ENCODE peak calls at places on chromosomes 2 and 18, in five cellular contexts. G is HFFc6, J is NB4, F is HFF-Myc, E is GM12865. Q is an unnamed sample.

GRCh38 chr2:196181484-196181883 is 10.1 kb upstream of the STK17B start:
- DNase-seq in G (no peak), J (no peak), F (no peak), E (no peak), Q (no peak)

GRCh38 chr2:201441409-201441808 is 9.8 kb downstream of the TRAK2 start:
- DNase-seq in G (no peak), J (no peak), F (no peak), E (peak), Q (no peak)

GRCh38 chr18:45197526-45197970 is 417.7 kb upstream of the SLC14A2 start:
- DNase-seq in G (no peak), J (peak), F (no peak), E (peak), Q (peak)

GRCh38 chr18:52394602-52395001 is 54.6 kb downstream of the DCC start:
- DNase-seq in G (no peak), J (no peak), F (no peak), E (peak), Q (no peak)

GRCh38 chr2:64192570-64193192 is 48.5 kb upstream of the PELI1 start:
- DNase-seq in G (no peak), J (peak), F (no peak), E (no peak), Q (peak)

GRCh38 chr2:240719676-240720545 is 28.2 kb downstream of the AQP12A start:
- DNase-seq in G (no peak), J (no peak), F (no peak), E (no peak), Q (no peak)

GRCh38 chr2:49000692-49001091 is 153.6 kb downstream of the FSHR start:
- DNase-seq in G (no peak), J (no peak), F (no peak), E (no peak), Q (no peak)

GRCh38 chr2:173090291-173090877 is 14.7 kb downstream of the MAP3K20 start:
- DNase-seq in G (no peak), J (no peak), F (no peak), E (no peak), Q (no peak)

GRCh38 chr2:88500691-88501090 is 48.2 kb upstream of the FOXI3 start:
- DNase-seq in G (no peak), J (no peak), F (no peak), E (no peak), Q (no peak)

GRCh38 chr18:7177131-7177744 is 53.7 kb upstream of the LRRC30 start:
- DNase-seq in G (peak), J (peak), F (peak), E (no peak), Q (peak)

GRCh38 chr2:215758691-215759090 is 254.7 kb downstream of the MREG start:
- DNase-seq in G (peak), J (no peak), F (no peak), E (no peak), Q (no peak)

GRCh38 chr2:205564761-205565160 is 117.5 kb upstream of the NRP2 start:
- DNase-seq in G (no peak), J (no peak), F (no peak), E (no peak), Q (no peak)
- TF ChIP-seq CTCF in G (peak), J (no peak), F (no peak), E (no peak), Q (no peak)

GRCh38 chr2:74982581-74982980 is 24.1 kb downstream of the POLE4 start:
- DNase-seq in G (peak), J (peak), F (no peak), E (no peak), Q (no peak)
- TF ChIP-seq CTCF in G (peak), J (no peak), F (no peak), E (no peak), Q (no peak)

GRCh38 chr2:60118917-60119316 is 434.5 kb downstream of the BCL11A start:
- DNase-seq in G (no peak), J (no peak), F (no peak), E (no peak), Q (no peak)

GRCh38 chr2:60116167-60116870 is 437.1 kb downstream of the BCL11A start:
- DNase-seq in G (no peak), J (peak), F (no peak), E (no peak), Q (no peak)

GRCh38 chr2:60118061-60118460 is 435.4 kb downstream of the BCL11A start:
- DNase-seq in G (no peak), J (peak), F (no peak), E (peak), Q (no peak)

GRCh38 chr2:60119778-60120177 is 433.7 kb downstream of the BCL11A start:
- DNase-seq in G (no peak), J (peak), F (no peak), E (no peak), Q (no peak)
- TF ChIP-seq CTCF in G (no peak), J (peak), F (no peak), E (no peak), Q (no peak)

GRCh38 chr2:65430515-65431416 is 1.6 kb downstream of the SPRED2 start:
- DNase-seq in G (peak), J (peak), F (no peak), E (peak), Q (peak)
- TF ChIP-seq CTCF in G (no peak), J (no peak), F (no peak), E (no peak), Q (no peak)

GRCh38 chr2:219302412-219302968 is 6.7 kb downstream of the PTPRN start:
- DNase-seq in G (no peak), J (no peak), F (no peak), E (no peak), Q (no peak)

GRCh38 chr2:219308142-219309093 is 783 bp downstream of the PTPRN start:
- DNase-seq in G (peak), J (peak), F (no peak), E (peak), Q (peak)

GRCh38 chr2:219309278-219309677 is at the start of gene PTPRN:
- DNase-seq in G (no peak), J (peak), F (no peak), E (no peak), Q (no peak)

GRCh38 chr2:219304223-219304622 is 5.0 kb downstream of the PTPRN start:
- DNase-seq in G (no peak), J (no peak), F (no peak), E (no peak), Q (no peak)

DNA sequence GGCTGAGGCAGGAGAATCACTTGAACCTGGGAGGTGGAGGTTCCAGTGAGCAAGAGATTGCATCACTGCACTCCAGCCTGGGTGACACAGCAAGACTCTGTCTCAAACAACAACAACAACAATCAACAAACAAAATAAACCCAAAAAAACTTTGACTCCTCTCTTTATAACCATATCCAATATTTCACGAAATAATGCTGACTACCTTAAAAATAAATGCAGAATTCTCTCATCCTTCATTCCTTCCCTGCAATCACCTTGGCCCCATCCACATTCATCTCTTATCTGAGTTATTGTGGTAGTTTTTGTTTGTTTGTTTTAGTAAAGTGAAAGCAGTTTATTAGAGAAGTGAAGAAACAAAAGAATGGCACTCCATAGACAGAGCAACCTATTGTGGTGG is 3.2 kb downstream of the PTPRN start:
- DNase-seq in G (no peak), J (no peak), F (no peak), E (no peak), Q (no peak)
- TF ChIP-seq CTCF in G (no peak), J (no peak), F (no peak), E (no peak), Q (no peak)

GRCh38 chr2:8543065-8543411 is 138.8 kb upstream of the ID2 start:
- DNase-seq in G (no peak), J (no peak), F (no peak), E (no peak), Q (no peak)

GRCh38 chr2:8543412-8544167 is 138.3 kb upstream of the ID2 start:
- DNase-seq in G (peak), J (peak), F (peak), E (peak), Q (peak)

GRCh38 chr2:8541636-8542035 is 140.2 kb upstream of the ID2 start:
- DNase-seq in G (no peak), J (no peak), F (no peak), E (no peak), Q (no peak)

GRCh38 chr2:8541223-8541622 is 140.6 kb upstream of the ID2 start:
- DNase-seq in G (no peak), J (no peak), F (no peak), E (peak), Q (no peak)

DNA sequence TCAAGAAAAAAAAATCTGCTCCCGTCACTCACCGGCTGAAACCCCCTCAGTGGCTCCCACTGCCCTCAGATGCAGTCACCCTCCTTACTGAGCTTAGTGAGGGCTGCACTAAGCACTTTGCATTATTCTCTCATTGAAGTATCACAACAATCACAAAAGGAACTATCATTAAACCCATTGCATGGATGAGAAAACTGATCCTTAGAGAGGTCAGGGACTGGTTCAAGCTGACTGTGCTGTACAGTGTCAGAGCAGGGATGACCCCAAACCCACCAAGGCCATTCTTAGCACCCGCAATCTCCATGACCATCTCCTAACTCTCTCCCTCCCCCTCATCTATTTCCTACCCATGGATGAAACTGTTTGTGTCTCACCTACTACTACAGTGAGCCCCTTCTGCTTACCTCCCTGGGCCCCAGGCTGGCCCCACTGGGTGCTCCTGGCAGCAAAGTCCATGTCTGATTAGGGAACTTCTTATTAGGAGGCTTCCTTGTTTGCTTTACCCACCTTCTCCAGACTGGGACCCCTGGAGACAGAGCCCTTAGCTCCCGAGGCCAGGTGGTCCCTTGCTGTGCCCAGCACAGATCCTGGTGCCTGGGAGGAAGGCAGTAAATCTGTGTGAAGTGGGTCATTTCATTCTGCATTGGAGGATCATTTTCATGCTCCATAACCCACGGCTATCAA is 139.3 kb upstream of the ID2 start:
- DNase-seq in G (no peak), J (no peak), F (no peak), E (no peak), Q (no peak)
- TF ChIP-seq CTCF in G (no peak), J (no peak), F (no peak), E (no peak), Q (no peak)

GRCh38 chr2:189982777-189983394 is 79.6 kb downstream of the MSTN start:
- DNase-seq in G (no peak), J (peak), F (no peak), E (peak), Q (no peak)
- TF ChIP-seq CTCF in G (peak), J (peak), F (peak), E (peak), Q (peak)

GRCh38 chr18:21100678-21101077 is 10.9 kb downstream of the ROCK1 start:
- DNase-seq in G (no peak), J (no peak), F (no peak), E (no peak), Q (no peak)
- TF ChIP-seq CTCF in G (no peak), J (no peak), F (no peak), E (no peak), Q (no peak)